ENCODE peak calls at places on chromosomes 5 and 9, in nine cellular contexts. L is stimulated activated CD4-positive, alpha-beta T cell treated with anti-CD3 and anti-CD28 coated beads, TNF-alpha, amount 100 ng/mL, for 1 hour; R is DMS79; D is LHCN-M2; M is tibial nerve; Z is endodermal cell; Q is HS-5; U is activated CD4-positive, CD25-positive, alpha-beta regulatory T cell treated with anti-CD3 and anti-CD28 coated beads, Interleukin-2, amount 50 U/mL, for 72 hours; C is AML-193. P is an unnamed sample.

GRCh38 chr5:35470866-35471265 is 146.8 kb upstream of the SPEF2 start:
- DNase-seq in L (no peak), R (no peak), D (peak; percentile 17), M (no peak), Z (peak; percentile 45), Q (no peak), U (no peak), C (no peak), P (peak; percentile 51)

GRCh38 chr5:142296914-142297417 is 27.9 kb downstream of the SPRY4 start:
- DNase-seq in L (no peak), R (no peak), D (peak; percentile 55), M (no peak), Z (peak; percentile 44), Q (peak; percentile 10), U (no peak), C (no peak), P (peak; percentile 63)

GRCh38 chr9:118459832-118460425 is 755.7 kb downstream of the TLR4 start:
- DNase-seq in L (no peak), R (no peak), D (no peak), M (no peak), Z (no peak), Q (no peak), U (no peak), C (no peak), P (no peak)

GRCh38 chr5:62731011-62731410 is 152.4 kb downstream of the LRRC70 start:
- DNase-seq in L (no peak), R (no peak), D (no peak), M (no peak), Z (no peak), Q (no peak), U (no peak), C (no peak), P (no peak)

GRCh38 chr5:151758430-151759241 is at the start of gene ATOX1:
- DNase-seq in L (peak; percentile 86), R (peak; percentile 42), D (peak; percentile 85), M (peak; percentile 86), Z (peak; percentile 97), Q (peak; percentile 58), U (peak; percentile 93), C (peak; percentile 75), P (peak; percentile 76)

GRCh38 chr9:7180247-7180646 is 422.5 kb downstream of the KDM4C start:
- DNase-seq in L (no peak), R (no peak), D (no peak), M (no peak), Z (no peak), Q (no peak), U (no peak), C (no peak), P (no peak)

GRCh38 chr9:129574911-129575574 is 45.9 kb downstream of the C9orf50 start:
- DNase-seq in L (no peak), R (no peak), D (no peak), M (no peak), Z (no peak), Q (no peak), U (no peak), C (no peak), P (peak; percentile 60)

GRCh38 chr5:1942630-1943029 is 59.9 kb upstream of the IRX4 start:
- DNase-seq in L (no peak), R (no peak), D (no peak), M (no peak), Z (no peak), Q (no peak), U (no peak), C (no peak), P (no peak)

GRCh38 chr5:143586781-143587362 is 183.4 kb upstream of the NR3C1 start:
- DNase-seq in L (no peak), R (no peak), D (no peak), M (no peak), Z (no peak), Q (no peak), U (no peak), C (no peak), P (no peak)

GRCh38 chr5:141734501-141735231 is 52.6 kb upstream of the ARAP3 start:
- DNase-seq in L (no peak), R (peak; percentile 89), D (peak; percentile 46), M (no peak), Z (peak; percentile 93), Q (no peak), U (no peak), C (peak; percentile 23), P (peak; percentile 70)

GRCh38 chr5:105752801-105753200 is 1917.9 kb downstream of the EFNA5 start:
- DNase-seq in L (no peak), R (no peak), D (peak; percentile 53), M (no peak), Z (no peak), Q (no peak), U (no peak), C (no peak), P (peak; percentile 34)

GRCh38 chr9:4099961-4100360 is 199.9 kb downstream of the GLIS3 start:
- DNase-seq in L (no peak), R (no peak), D (peak; percentile 79), M (no peak), Z (no peak), Q (peak; percentile 56), U (no peak), C (no peak), P (peak; percentile 88)

GRCh38 chr5:149616727-149617284 is 35.5 kb downstream of the ARHGEF37 start:
- DNase-seq in L (no peak), R (no peak), D (no peak), M (no peak), Z (no peak), Q (no peak), U (no peak), C (no peak), P (no peak)

GRCh38 chr9:83451308-83451707 is 86.9 kb downstream of the FRMD3 start:
- DNase-seq in L (no peak), R (no peak), D (no peak), M (no peak), Z (no peak), Q (no peak), U (no peak), C (no peak), P (no peak)

GRCh38 chr5:50874277-50874984 is 208.0 kb downstream of the PARP8 start:
- DNase-seq in L (no peak), R (no peak), D (no peak), M (no peak), Z (no peak), Q (no peak), U (no peak), C (no peak), P (no peak)

GRCh38 chr5:34914671-34915138 is 599 bp downstream of the RAD1 start:
- DNase-seq in L (peak; percentile 8), R (no peak), D (peak; percentile 25), M (no peak), Z (no peak), Q (peak; percentile 25), U (peak; percentile 49), C (no peak), P (peak; percentile 83)